ENCODE peak calls at places on chromosomes 16 and 17, in eight cellular contexts. J, E, T, Y, G, F, A and R are unnamed samples.

GRCh38 chr16:81542609-81543570 is 98.3 kb downstream of the CMIP start:
- DNase-seq in E (no peak), F (no peak), A (no peak), T (no peak), Y (no peak), J (no peak), G (peak), R (no peak)

GRCh38 chr17:13786000-13786598 is 184.4 kb upstream of the HS3ST3A1 start:
- DNase-seq in J (no peak), T (no peak), F (no peak), E (no peak), A (no peak), G (no peak), Y (no peak), R (no peak)

GRCh38 chr17:45241315-45242011 is 19.8 kb downstream of the FMNL1 start:
- DNase-seq in A (no peak), Y (no peak), T (no peak), G (no peak), E (no peak), J (peak), F (no peak), R (peak)

GRCh38 chr16:30874244-30874820 is 19.5 kb downstream of the BCL7C start:
- DNase-seq in G (no peak), A (no peak), T (no peak), J (no peak), F (no peak), E (no peak), Y (no peak), R (no peak)

GRCh38 chr17:67178555-67178954 is 66.4 kb downstream of the HELZ start:
- DNase-seq in F (no peak), E (no peak), A (no peak), Y (no peak), J (no peak), G (no peak), T (no peak), R (no peak)

GRCh38 chr17:79177877-79178276 is 103.3 kb downstream of the ENGASE start:
- DNase-seq in Y (no peak), E (no peak), F (no peak), T (no peak), G (no peak), A (no peak), J (no peak), R (no peak)

GRCh38 chr16:19486744-19487325 is 35.1 kb downstream of the GDE1 start:
- DNase-seq in E (no peak), Y (no peak), F (no peak), J (no peak), T (peak), A (no peak), G (no peak), R (no peak)

GRCh38 chr16:4212207-4212933 is 29.5 kb downstream of the SRL start:
- DNase-seq in Y (no peak), J (no peak), E (no peak), G (no peak), T (peak), A (peak), F (peak), R (no peak)

GRCh38 chr16:1564325-1564724 is 30.9 kb downstream of the TMEM204 start:
- DNase-seq in A (no peak), E (no peak), J (no peak), F (no peak), Y (no peak), T (no peak), G (no peak), R (no peak)

GRCh38 chr16:9297437-9298113 is 206.1 kb downstream of the HAPSTR1 start:
- DNase-seq in T (no peak), J (no peak), A (no peak), G (peak), E (no peak), F (no peak), Y (no peak), R (no peak)

GRCh38 chr16:87631067-87631466 is 28.8 kb downstream of the JPH3 start:
- DNase-seq in A (no peak), Y (no peak), F (no peak), T (no peak), G (no peak), J (no peak), E (no peak), R (no peak)

GRCh38 chr16:7217797-7218196 is 114.8 kb upstream of the RBFOX1 start:
- DNase-seq in E (no peak), T (no peak), A (no peak), J (no peak), G (no peak), F (no peak), Y (no peak), R (no peak)

GRCh38 chr16:15608398-15609285 is 34.3 kb downstream of the MARF1 start:
- DNase-seq in G (no peak), J (no peak), T (peak), E (no peak), F (no peak), A (no peak), Y (no peak), R (no peak)

GRCh38 chr17:44775838-44776621 is 17.2 kb downstream of the ADAM11 start:
- DNase-seq in J (no peak), F (no peak), Y (no peak), A (no peak), E (no peak), T (peak), G (no peak), R (no peak)

GRCh38 chr17:19384723-19385391 is 2.1 kb downstream of the MFAP4 start:
- DNase-seq in G (no peak), E (peak), Y (peak), F (peak), J (peak), A (no peak), T (peak), R (peak)

GRCh38 chr17:7438050-7438614 is 1.2 kb upstream of the FGF11 start:
- DNase-seq in Y (no peak), J (peak), F (peak), E (peak), G (peak), A (no peak), T (no peak), R (no peak)

GRCh38 chr17:7060165-7060890 is 16.4 kb upstream of the SLC16A11 start:
- DNase-seq in Y (no peak), A (no peak), F (no peak), E (no peak), J (no peak), T (no peak), G (peak), R (no peak)

GRCh38 chr16:75379339-75379738 is 54.0 kb downstream of the CFDP1 start:
- DNase-seq in Y (no peak), E (no peak), T (no peak), A (no peak), G (no peak), F (no peak), J (no peak), R (no peak)

GRCh38 chr16:1584926-1585487 is 26.9 kb downstream of the IFT140 start:
- DNase-seq in T (no peak), Y (no peak), E (no peak), F (no peak), J (no peak), A (no peak), G (no peak), R (no peak)

GRCh38 chr17:51734462-51734861 is 424.1 kb downstream of the CA10 start:
- DNase-seq in J (peak), Y (no peak), F (no peak), A (no peak), E (no peak), T (no peak), G (no peak), R (no peak)

GRCh38 chr16:24800586-24800985 is 45.2 kb upstream of the SLC5A11 start:
- DNase-seq in T (no peak), Y (no peak), A (no peak), F (no peak), E (no peak), J (no peak), G (peak), R (no peak)

GRCh38 chr17:66904760-66905637 is 59.5 kb upstream of the CACNG4 start:
- DNase-seq in T (no peak), F (peak), J (no peak), A (no peak), E (no peak), G (peak), Y (no peak), R (no peak)

GRCh38 chr17:8121531-8122390 is 2.1 kb downstream of the HES7 start:
- DNase-seq in J (peak), E (no peak), A (no peak), T (no peak), G (peak), F (no peak), Y (no peak), R (no peak)

GRCh38 chr17:40900819-40901356 is 15.8 kb upstream of the KRT20 start:
- DNase-seq in F (no peak), A (no peak), E (no peak), Y (no peak), G (no peak), J (no peak), T (no peak), R (no peak)

GRCh38 chr16:64421515-64421914 is 700.3 kb downstream of the CDH11 start:
- DNase-seq in F (no peak), A (no peak), G (no peak), T (no peak), E (no peak), Y (no peak), J (no peak), R (no peak)

GRCh38 chr16:52597772-52598483 is 51.0 kb upstream of the TOX3 start:
- DNase-seq in A (no peak), G (no peak), J (no peak), T (no peak), Y (no peak), E (no peak), F (no peak), R (no peak)

GRCh38 chr17:75814900-75815373 is 29.3 kb downstream of the UNC13D start:
- DNase-seq in Y (no peak), F (no peak), T (no peak), A (no peak), G (peak), J (no peak), E (no peak), R (no peak)

GRCh38 chr17:40686192-40686591 is 17.4 kb downstream of the KRT24 start:
- DNase-seq in Y (no peak), J (no peak), G (no peak), A (no peak), F (no peak), T (no peak), E (no peak), R (peak)

GRCh38 chr16:31063843-31064611 is 10.0 kb downstream of the ZNF668 start:
- DNase-seq in G (no peak), T (no peak), F (no peak), Y (no peak), E (peak), J (no peak), A (no peak), R (no peak)

GRCh38 chr17:77730376-77730775 is 228.1 kb upstream of the TNRC6C start:
- DNase-seq in A (no peak), J (no peak), G (no peak), Y (no peak), T (no peak), E (no peak), F (no peak), R (no peak)

GRCh38 chr17:8226536-8227237 is 16.3 kb upstream of the AURKB start:
- DNase-seq in G (peak), T (peak), E (peak), J (peak), A (no peak), F (peak), Y (peak), R (peak)

GRCh38 chr17:16085066-16085699 is 85.6 kb downstream of the TTC19 start:
- DNase-seq in A (no peak), G (peak), J (no peak), T (no peak), E (no peak), Y (no peak), F (no peak), R (no peak)

GRCh38 chr17:78568494-78569115 is 8.6 kb downstream of the DNAH17 start:
- DNase-seq in Y (no peak), F (no peak), J (no peak), E (no peak), T (no peak), G (no peak), A (no peak), R (no peak)

GRCh38 chr17:63075969-63076368 is 109.9 kb downstream of the TANC2 start:
- DNase-seq in G (no peak), F (no peak), Y (no peak), T (no peak), A (no peak), E (no peak), J (no peak), R (no peak)

GRCh38 chr16:82621796-82622195 is 5.0 kb upstream of the CDH13 start:
- DNase-seq in G (no peak), T (no peak), F (no peak), Y (no peak), E (no peak), A (no peak), J (no peak), R (no peak)

GRCh38 chr16:2966803-2967184 is 2.4 kb upstream of the PAQR4 start:
- DNase-seq in F (no peak), J (peak), E (no peak), G (no peak), T (no peak), Y (no peak), A (no peak), R (no peak)
- TF ChIP-seq CTCF in F (peak), J (no peak), E (peak), G (no peak), T (peak), Y (no peak), A (no peak), R (no peak)

GRCh38 chr17:46796080-46796479 is 22.4 kb downstream of the WNT3 start:
- DNase-seq in T (no peak), J (no peak), Y (no peak), G (no peak), E (no peak), F (no peak), A (no peak), R (no peak)

GRCh38 chr17:46793541-46793940 is 25.0 kb downstream of the WNT3 start:
- DNase-seq in Y (no peak), T (no peak), A (no peak), E (no peak), F (no peak), G (no peak), J (no peak), R (no peak)

GRCh38 chr17:46796524-46796923 is 22.0 kb downstream of the WNT3 start:
- DNase-seq in T (no peak), G (no peak), A (no peak), Y (no peak), E (no peak), J (no peak), F (no peak), R (no peak)

GRCh38 chr17:46795379-46795952 is 23.0 kb downstream of the WNT3 start:
- DNase-seq in Y (no peak), A (no peak), G (no peak), E (no peak), T (no peak), J (no peak), F (no peak), R (no peak)

GRCh38 chr17:46794318-46794717 is 24.2 kb downstream of the WNT3 start:
- DNase-seq in G (no peak), Y (no peak), T (no peak), F (no peak), A (no peak), J (no peak), E (no peak), R (no peak)
- H3K27ac ChIP-seq in G (no peak), Y (no peak), T (no peak), F (no peak), A (no peak), J (no peak), E (no peak), R (no peak)

GRCh38 chr17:36937001-36937960 is at the start of gene LHX1:
- DNase-seq in Y (no peak), G (no peak), J (no peak), E (no peak), T (peak), F (no peak), A (no peak), R (no peak)

GRCh38 chr17:36939059-36939943 is 2.0 kb downstream of the LHX1 start:
- DNase-seq in T (peak), G (no peak), J (no peak), E (no peak), A (no peak), Y (no peak), F (no peak), R (no peak)

GRCh38 chr17:36938566-36939058 is 1.3 kb downstream of the LHX1 start:
- DNase-seq in E (no peak), J (no peak), G (no peak), A (no peak), T (peak), F (no peak), Y (no peak), R (no peak)

GRCh38 chr17:36936455-36936934 is 780 bp upstream of the LHX1 start:
- DNase-seq in F (no peak), A (no peak), J (no peak), G (no peak), E (no peak), Y (no peak), T (no peak), R (no peak)

GRCh38 chr17:36937961-36938565 is 788 bp downstream of the LHX1 start:
- DNase-seq in E (no peak), G (peak), Y (no peak), T (peak), A (no peak), F (no peak), J (no peak), R (no peak)
- TF ChIP-seq CTCF in E (no peak), G (no peak), Y (no peak), T (no peak), A (no peak), F (no peak), J (no peak), R (no peak)

GRCh38 chr16:89307421-89307805 is 89.9 kb downstream of the ZNF778 start:
- DNase-seq in A (no peak), F (peak), J (no peak), Y (no peak), T (no peak), G (no peak), E (no peak), R (no peak)

GRCh38 chr16:89304941-89305705 is 87.6 kb downstream of the ZNF778 start:
- DNase-seq in J (no peak), E (no peak), T (no peak), F (no peak), G (no peak), Y (no peak), A (no peak), R (no peak)

GRCh38 chr16:89303604-89304003 is 86.1 kb downstream of the ZNF778 start:
- DNase-seq in E (no peak), T (no peak), F (no peak), A (no peak), G (no peak), J (no peak), Y (no peak), R (peak)

GRCh38 chr16:89300976-89301360 is 83.5 kb downstream of the ZNF778 start:
- DNase-seq in J (no peak), T (no peak), F (no peak), E (no peak), G (no peak), A (no peak), Y (no peak), R (no peak)

DNA sequence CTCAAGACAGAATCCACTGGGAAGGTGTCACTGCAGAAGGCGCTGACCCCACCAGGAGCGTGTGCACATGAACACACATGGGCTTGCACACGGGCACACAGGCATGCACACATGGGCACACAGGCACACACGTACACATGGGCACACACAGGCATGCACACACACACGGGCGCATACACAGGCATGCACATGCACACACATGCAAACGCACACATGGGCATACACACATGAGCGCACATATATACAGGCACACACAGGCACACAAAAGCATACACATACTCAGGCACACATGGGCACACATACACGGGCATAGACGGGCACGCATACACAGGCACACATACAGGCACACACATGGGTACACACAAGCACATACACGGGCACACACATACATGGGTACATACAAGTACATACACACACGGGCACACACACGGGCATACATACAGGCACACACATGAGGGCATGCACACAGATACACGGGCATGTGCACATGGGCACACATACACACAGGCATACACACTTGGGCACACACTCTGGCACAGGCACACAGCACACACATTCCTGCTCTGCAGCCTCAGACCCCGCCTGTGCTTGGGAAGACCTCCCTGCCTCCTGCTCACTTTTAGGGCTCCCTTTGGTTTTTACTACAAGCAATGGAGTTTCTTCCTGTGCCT is 86.8 kb downstream of the ZNF778 start:
- DNase-seq in G (no peak), A (no peak), J (no peak), T (no peak), F (no peak), Y (no peak), E (no peak), R (no peak)
- H3K27ac ChIP-seq in G (no peak), A (no peak), J (no peak), T (no peak), F (no peak), Y (no peak), E (no peak), R (peak)

GRCh38 chr17:58253082-58253481 is 14.7 kb downstream of the LPO start:
- DNase-seq in J (no peak), E (no peak), T (no peak), G (no peak), A (no peak), Y (no peak), F (no peak), R (no peak)

GRCh38 chr17:58249270-58250133 is 11.1 kb downstream of the LPO start:
- DNase-seq in E (peak), J (peak), G (peak), F (peak), T (peak), Y (no peak), A (no peak), R (no peak)

GRCh38 chr17:58252141-58252540 is 13.8 kb downstream of the LPO start:
- DNase-seq in F (no peak), T (no peak), E (no peak), J (no peak), Y (no peak), G (no peak), A (no peak), R (no peak)

GRCh38 chr17:58250344-58251011 is 12.1 kb downstream of the LPO start:
- DNase-seq in Y (no peak), J (no peak), F (no peak), A (no peak), G (no peak), E (no peak), T (no peak), R (no peak)

DNA sequence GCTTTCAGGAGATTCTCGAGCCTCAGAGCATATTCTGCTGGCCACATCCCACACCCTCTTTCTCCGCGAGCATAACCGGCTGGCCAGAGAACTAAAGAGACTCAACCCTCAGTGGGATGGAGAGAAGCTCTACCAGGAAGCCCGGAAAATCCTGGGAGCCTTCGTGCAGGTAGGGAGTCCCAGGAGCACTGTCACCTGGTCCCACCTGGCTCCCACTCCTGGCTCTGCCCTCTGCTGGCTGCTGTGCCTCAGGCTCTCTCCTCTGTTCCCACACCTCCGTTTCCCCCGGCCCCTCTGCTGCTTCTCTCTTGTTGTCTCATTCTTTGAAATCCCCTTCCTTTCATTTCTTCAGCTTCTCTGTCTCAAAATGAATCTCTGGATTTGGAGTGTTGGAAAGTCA is 16.4 kb downstream of the LPO start:
- DNase-seq in J (no peak), A (no peak), Y (no peak), F (no peak), G (no peak), T (no peak), E (no peak), R (no peak)
- TF ChIP-seq CTCF in J (no peak), A (no peak), Y (no peak), F (no peak), G (no peak), T (no peak), E (peak), R (no peak)

DNA sequence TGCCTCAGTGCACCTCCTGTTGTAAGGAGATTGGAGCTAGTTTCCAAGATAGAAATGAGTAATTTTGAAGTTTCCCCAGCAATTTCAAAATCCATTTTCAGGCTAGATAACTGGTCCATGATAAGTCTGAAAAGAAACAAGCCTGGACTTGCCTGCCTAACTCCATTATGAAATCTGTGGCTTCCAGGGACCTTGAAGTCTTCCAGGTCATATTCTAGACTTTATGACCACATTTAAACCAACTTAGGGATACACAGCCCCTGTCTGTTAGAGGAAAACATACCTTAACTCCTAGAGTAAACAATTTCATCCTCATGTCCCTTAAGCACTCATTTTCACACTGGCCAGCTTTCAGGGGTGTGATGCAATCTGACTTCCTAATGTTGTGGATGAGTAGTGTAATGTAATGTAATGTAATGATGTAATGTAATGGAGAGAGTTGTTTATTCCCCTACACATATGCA is 96.7 kb upstream of the FAM20A start:
- DNase-seq in A (no peak), T (no peak), G (no peak), Y (no peak), F (no peak), E (no peak), J (no peak), R (no peak)
- H3K27ac ChIP-seq in A (no peak), T (peak), G (no peak), Y (peak), F (peak), E (no peak), J (no peak), R (no peak)